ENCODE peak calls at places on chromosomes 13 and 19, in four cellular contexts. One of them, this sample, is unnamed.

GRCh38 chr19:32349724-32350475 is 4.5 kb downstream of the ZNF507 start:
- DNase-seq in Right ventricle myocardium superior: no peak
- DNase-seq in mucosa of gallbladder: no peak
- DNase-seq in stimulated activated CD4-positive, alpha-beta T cell treated with anti-CD3 and anti-CD28 coated beads, Interleukin-15, amount 100 ng/mL, for 1 hour: no peak
- DNase-seq in this sample: no peak

GRCh38 chr13:45120967-45121366 is 657 bp downstream of the GTF2F2 start:
- DNase-seq in stimulated activated CD4-positive, alpha-beta T cell treated with anti-CD3 and anti-CD28 coated beads, Interleukin-15, amount 100 ng/mL, for 1 hour: no peak
- DNase-seq in mucosa of gallbladder: no peak
- DNase-seq in Right ventricle myocardium superior: no peak
- DNase-seq in this sample: no peak

GRCh38 chr13:49669735-49670309 is 21.5 kb downstream of the EBPL start:
- DNase-seq in mucosa of gallbladder: peak
- DNase-seq in stimulated activated CD4-positive, alpha-beta T cell treated with anti-CD3 and anti-CD28 coated beads, Interleukin-15, amount 100 ng/mL, for 1 hour: no peak
- DNase-seq in Right ventricle myocardium superior: no peak
- DNase-seq in this sample: no peak

GRCh38 chr13:30978981-30979956 is 46.8 kb downstream of the TEX26 start:
- DNase-seq in Right ventricle myocardium superior: peak
- DNase-seq in stimulated activated CD4-positive, alpha-beta T cell treated with anti-CD3 and anti-CD28 coated beads, Interleukin-15, amount 100 ng/mL, for 1 hour: peak
- DNase-seq in mucosa of gallbladder: no peak
- DNase-seq in this sample: no peak

GRCh38 chr19:33407716-33408115 is 34.2 kb downstream of the CEBPG start:
- DNase-seq in Right ventricle myocardium superior: peak
- DNase-seq in stimulated activated CD4-positive, alpha-beta T cell treated with anti-CD3 and anti-CD28 coated beads, Interleukin-15, amount 100 ng/mL, for 1 hour: no peak
- DNase-seq in mucosa of gallbladder: no peak
- DNase-seq in this sample: no peak

GRCh38 chr19:3625996-3626472 is 556 bp downstream of the CACTIN start:
- DNase-seq in Right ventricle myocardium superior: no peak
- DNase-seq in mucosa of gallbladder: no peak
- DNase-seq in stimulated activated CD4-positive, alpha-beta T cell treated with anti-CD3 and anti-CD28 coated beads, Interleukin-15, amount 100 ng/mL, for 1 hour: no peak
- DNase-seq in this sample: no peak

GRCh38 chr19:8451885-8452284 is 7.1 kb downstream of the HNRNPM start:
- DNase-seq in Right ventricle myocardium superior: no peak
- DNase-seq in stimulated activated CD4-positive, alpha-beta T cell treated with anti-CD3 and anti-CD28 coated beads, Interleukin-15, amount 100 ng/mL, for 1 hour: no peak
- DNase-seq in mucosa of gallbladder: no peak
- DNase-seq in this sample: no peak

GRCh38 chr13:99178636-99179035 is 22.0 kb upstream of the UBAC2 start:
- DNase-seq in Right ventricle myocardium superior: peak
- DNase-seq in mucosa of gallbladder: no peak
- DNase-seq in stimulated activated CD4-positive, alpha-beta T cell treated with anti-CD3 and anti-CD28 coated beads, Interleukin-15, amount 100 ng/mL, for 1 hour: no peak
- DNase-seq in this sample: no peak

GRCh38 chr13:111912453-111912866 is 154.5 kb upstream of the SOX1 start:
- DNase-seq in Right ventricle myocardium superior: no peak
- DNase-seq in stimulated activated CD4-positive, alpha-beta T cell treated with anti-CD3 and anti-CD28 coated beads, Interleukin-15, amount 100 ng/mL, for 1 hour: no peak
- DNase-seq in mucosa of gallbladder: peak
- DNase-seq in this sample: peak

GRCh38 chr13:109818891-109819290 is 32.5 kb upstream of the IRS2 start:
- DNase-seq in stimulated activated CD4-positive, alpha-beta T cell treated with anti-CD3 and anti-CD28 coated beads, Interleukin-15, amount 100 ng/mL, for 1 hour: no peak
- DNase-seq in Right ventricle myocardium superior: no peak
- DNase-seq in mucosa of gallbladder: no peak
- DNase-seq in this sample: no peak

GRCh38 chr19:30870861-30871260 is 478.4 kb downstream of the TSHZ3 start:
- DNase-seq in stimulated activated CD4-positive, alpha-beta T cell treated with anti-CD3 and anti-CD28 coated beads, Interleukin-15, amount 100 ng/mL, for 1 hour: no peak
- DNase-seq in Right ventricle myocardium superior: no peak
- DNase-seq in mucosa of gallbladder: no peak
- DNase-seq in this sample: no peak

GRCh38 chr19:46727757-46728156 is 10.8 kb upstream of the PRKD2 start:
- DNase-seq in mucosa of gallbladder: no peak
- DNase-seq in stimulated activated CD4-positive, alpha-beta T cell treated with anti-CD3 and anti-CD28 coated beads, Interleukin-15, amount 100 ng/mL, for 1 hour: no peak
- DNase-seq in Right ventricle myocardium superior: peak
- DNase-seq in this sample: no peak

GRCh38 chr19:3099347-3100145 is 5.4 kb downstream of the GNA11 start:
- DNase-seq in Right ventricle myocardium superior: no peak
- DNase-seq in stimulated activated CD4-positive, alpha-beta T cell treated with anti-CD3 and anti-CD28 coated beads, Interleukin-15, amount 100 ng/mL, for 1 hour: no peak
- DNase-seq in mucosa of gallbladder: no peak
- DNase-seq in this sample: no peak

GRCh38 chr13:100128373-100128772 is 39.5 kb downstream of the PCCA start:
- DNase-seq in Right ventricle myocardium superior: no peak
- DNase-seq in mucosa of gallbladder: no peak
- DNase-seq in stimulated activated CD4-positive, alpha-beta T cell treated with anti-CD3 and anti-CD28 coated beads, Interleukin-15, amount 100 ng/mL, for 1 hour: no peak
- DNase-seq in this sample: no peak

GRCh38 chr19:5369962-5370367 is 29.4 kb upstream of the PTPRS start:
- DNase-seq in mucosa of gallbladder: peak
- DNase-seq in stimulated activated CD4-positive, alpha-beta T cell treated with anti-CD3 and anti-CD28 coated beads, Interleukin-15, amount 100 ng/mL, for 1 hour: peak
- DNase-seq in Right ventricle myocardium superior: peak
- DNase-seq in this sample: no peak

GRCh38 chr13:30963794-30964193 is 31.3 kb downstream of the TEX26 start:
- DNase-seq in mucosa of gallbladder: peak
- DNase-seq in stimulated activated CD4-positive, alpha-beta T cell treated with anti-CD3 and anti-CD28 coated beads, Interleukin-15, amount 100 ng/mL, for 1 hour: no peak
- DNase-seq in Right ventricle myocardium superior: no peak
- DNase-seq in this sample: no peak

GRCh38 chr19:10881403-10882107 is 10.2 kb downstream of the CARM1 start:
- DNase-seq in mucosa of gallbladder: no peak
- DNase-seq in stimulated activated CD4-positive, alpha-beta T cell treated with anti-CD3 and anti-CD28 coated beads, Interleukin-15, amount 100 ng/mL, for 1 hour: no peak
- DNase-seq in Right ventricle myocardium superior: no peak
- DNase-seq in this sample: no peak

GRCh38 chr13:98289339-98289935 is 112.4 kb upstream of the RNF113B start:
- DNase-seq in Right ventricle myocardium superior: no peak
- DNase-seq in mucosa of gallbladder: no peak
- DNase-seq in stimulated activated CD4-positive, alpha-beta T cell treated with anti-CD3 and anti-CD28 coated beads, Interleukin-15, amount 100 ng/mL, for 1 hour: no peak
- DNase-seq in this sample: no peak

GRCh38 chr13:48094404-48094780 is 512 bp downstream of the MED4 start:
- DNase-seq in stimulated activated CD4-positive, alpha-beta T cell treated with anti-CD3 and anti-CD28 coated beads, Interleukin-15, amount 100 ng/mL, for 1 hour: no peak
- DNase-seq in mucosa of gallbladder: no peak
- DNase-seq in Right ventricle myocardium superior: no peak
- DNase-seq in this sample: no peak

GRCh38 chr19:40191836-40192646 is 815 bp downstream of the MAP3K10 start:
- DNase-seq in stimulated activated CD4-positive, alpha-beta T cell treated with anti-CD3 and anti-CD28 coated beads, Interleukin-15, amount 100 ng/mL, for 1 hour: no peak
- DNase-seq in Right ventricle myocardium superior: peak
- DNase-seq in mucosa of gallbladder: no peak
- DNase-seq in this sample: no peak

GRCh38 chr13:83618966-83619365 is 263.3 kb downstream of the SLITRK1 start:
- DNase-seq in stimulated activated CD4-positive, alpha-beta T cell treated with anti-CD3 and anti-CD28 coated beads, Interleukin-15, amount 100 ng/mL, for 1 hour: no peak
- DNase-seq in Right ventricle myocardium superior: no peak
- DNase-seq in mucosa of gallbladder: no peak
- DNase-seq in this sample: no peak

GRCh38 chr13:46614582-46614981 is 61.6 kb downstream of the LRCH1 start:
- DNase-seq in Right ventricle myocardium superior: no peak
- DNase-seq in stimulated activated CD4-positive, alpha-beta T cell treated with anti-CD3 and anti-CD28 coated beads, Interleukin-15, amount 100 ng/mL, for 1 hour: no peak
- DNase-seq in mucosa of gallbladder: no peak
- DNase-seq in this sample: no peak

GRCh38 chr19:17579523-17580244 is 24.2 kb downstream of the COLGALT1 start:
- DNase-seq in stimulated activated CD4-positive, alpha-beta T cell treated with anti-CD3 and anti-CD28 coated beads, Interleukin-15, amount 100 ng/mL, for 1 hour: no peak
- DNase-seq in mucosa of gallbladder: peak
- DNase-seq in Right ventricle myocardium superior: peak
- DNase-seq in this sample: peak

GRCh38 chr19:36963262-36963661 is 47.1 kb downstream of the ZNF568 start:
- DNase-seq in Right ventricle myocardium superior: no peak
- DNase-seq in stimulated activated CD4-positive, alpha-beta T cell treated with anti-CD3 and anti-CD28 coated beads, Interleukin-15, amount 100 ng/mL, for 1 hour: no peak
- DNase-seq in mucosa of gallbladder: no peak
- DNase-seq in this sample: no peak

GRCh38 chr19:18291019-18291524 is 9.7 kb upstream of the JUND start:
- DNase-seq in mucosa of gallbladder: no peak
- DNase-seq in Right ventricle myocardium superior: no peak
- DNase-seq in stimulated activated CD4-positive, alpha-beta T cell treated with anti-CD3 and anti-CD28 coated beads, Interleukin-15, amount 100 ng/mL, for 1 hour: no peak
- DNase-seq in this sample: no peak

GRCh38 chr19:16366433-16367268 is 42.0 kb downstream of the KLF2 start:
- DNase-seq in Right ventricle myocardium superior: peak
- DNase-seq in mucosa of gallbladder: no peak
- DNase-seq in stimulated activated CD4-positive, alpha-beta T cell treated with anti-CD3 and anti-CD28 coated beads, Interleukin-15, amount 100 ng/mL, for 1 hour: no peak
- DNase-seq in this sample: no peak

GRCh38 chr19:29815231-29815630 is 3.4 kb downstream of the CCNE1 start:
- DNase-seq in mucosa of gallbladder: no peak
- DNase-seq in stimulated activated CD4-positive, alpha-beta T cell treated with anti-CD3 and anti-CD28 coated beads, Interleukin-15, amount 100 ng/mL, for 1 hour: no peak
- DNase-seq in Right ventricle myocardium superior: no peak
- DNase-seq in this sample: no peak